ENCODE peak calls at places on chromosomes 4 and X, in eight cellular contexts. U is lower leg skin, Z is DND-41, H is foreskin fibroblast, V is fibroblast of pulmonary artery, S is astrocyte of the spinal cord, F is body of pancreas, Y is HCT116. L is an unnamed sample.

GRCh38 chr4:32858971-32859370 is 2138.8 kb downstream of the PCDH7 start:
- DNase-seq in U (no peak), Z (no peak), H (peak; percentile 72), V (peak; percentile 67), S (peak; percentile 86), F (no peak), Y (peak; percentile 56), L (no peak)

GRCh38 chr4:175891863-175892262 is 79.8 kb upstream of the GPM6A start:
- DNase-seq in U (no peak), Z (no peak), H (no peak), V (peak; percentile 32), S (peak; percentile 43), F (no peak), Y (peak; percentile 38), L (peak; percentile 16)

GRCh38 chr4:108596389-108596788 is 24.0 kb upstream of the RPL34 start:
- DNase-seq in U (no peak), Z (no peak), H (peak; percentile 16), V (no peak), S (no peak), F (no peak), Y (no peak), L (no peak)

GRCh38 chr4:152577708-152578421 is 42.0 kb upstream of the FBXW7 start:
- DNase-seq in U (no peak), Z (no peak), H (no peak), V (no peak), S (no peak), F (no peak), Y (no peak), L (peak; percentile 40)

GRCh38 chrX:88612870-88613329 is 134.1 kb upstream of the CPXCR1 start:
- DNase-seq in U (no peak), Z (no peak), H (no peak), V (peak; percentile 13), S (no peak), F (no peak), Y (no peak), L (no peak)

GRCh38 chr4:52853351-52853750 is 8.8 kb upstream of the RASL11B start:
- DNase-seq in U (no peak), Z (no peak), H (peak; percentile 76), V (peak; percentile 36), S (no peak), F (no peak), Y (no peak), L (no peak)

GRCh38 chr4:122711893-122712292 is 20.6 kb upstream of the BBS12 start:
- DNase-seq in U (no peak), Z (no peak), H (no peak), V (no peak), S (no peak), F (no peak), Y (no peak), L (no peak)

GRCh38 chr4:173917255-173917960 is 366.1 kb downstream of the FBXO8 start:
- DNase-seq in U (no peak), Z (no peak), H (peak; percentile 10), V (peak; percentile 76), S (peak; percentile 75), F (no peak), Y (no peak), L (no peak)

GRCh38 chr4:140633154-140633553 is 64.4 kb upstream of the UCP1 start:
- DNase-seq in U (no peak), Z (no peak), H (no peak), V (no peak), S (no peak), F (no peak), Y (no peak), L (no peak)

GRCh38 chr4:109077486-109077885 is 225.0 kb downstream of the COL25A1 start:
- DNase-seq in U (no peak), Z (no peak), H (no peak), V (no peak), S (no peak), F (no peak), Y (no peak), L (no peak)

GRCh38 chrX:53374923-53375322 is 47.5 kb downstream of the SMC1A start:
- DNase-seq in U (no peak), Z (no peak), H (no peak), V (no peak), S (no peak), F (no peak), Y (no peak), L (peak; percentile 5)

GRCh38 chr4:124079174-124079780 is 633.3 kb downstream of the ANKRD50 start:
- DNase-seq in U (no peak), Z (no peak), H (peak; percentile 41), V (peak; percentile 58), S (peak; percentile 21), F (no peak), Y (no peak), L (no peak)

GRCh38 chrX:8103655-8104054 is 67.4 kb downstream of the VCX2 start:
- DNase-seq in U (no peak), Z (no peak), H (no peak), V (no peak), S (no peak), F (no peak), Y (no peak), L (no peak)

GRCh38 chr4:82988323-82988832 is 22.2 kb downstream of the LIN54 start:
- DNase-seq in U (no peak), Z (no peak), H (peak; percentile 77), V (peak; percentile 46), S (peak; percentile 68), F (no peak), Y (no peak), L (no peak)

DNA sequence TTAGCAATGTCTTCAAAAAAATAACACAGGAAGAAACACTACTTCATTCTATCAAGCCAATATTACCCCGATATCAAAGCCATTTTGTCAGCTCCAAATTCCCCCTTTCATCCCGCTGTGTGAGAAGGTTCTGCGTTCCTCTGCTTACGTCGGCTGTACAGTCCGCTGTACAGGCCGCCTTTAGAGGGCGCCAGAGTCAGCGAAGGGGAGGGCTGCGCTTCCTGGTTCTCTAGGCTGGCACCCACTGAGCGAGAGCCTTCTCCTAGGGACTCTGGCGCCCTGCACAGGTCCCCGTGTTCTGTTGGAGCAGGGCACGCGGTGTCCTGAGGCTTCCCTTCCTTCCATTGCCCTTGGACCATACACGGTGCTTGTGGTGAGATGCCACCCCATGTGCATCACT is 25.3 kb upstream of the CT45A1 start:
- DNase-seq in U (no peak), Z (peak; percentile 4), H (no peak), V (no peak), S (no peak), F (no peak), Y (peak; percentile 18), L (no peak)
- TF ChIP-seq CTCF in U (no peak), Z (peak; percentile 40), H (no peak), V (no peak), S (peak; percentile 6), F (no peak), Y (peak; percentile 34), L (peak; percentile 15)

DNA sequence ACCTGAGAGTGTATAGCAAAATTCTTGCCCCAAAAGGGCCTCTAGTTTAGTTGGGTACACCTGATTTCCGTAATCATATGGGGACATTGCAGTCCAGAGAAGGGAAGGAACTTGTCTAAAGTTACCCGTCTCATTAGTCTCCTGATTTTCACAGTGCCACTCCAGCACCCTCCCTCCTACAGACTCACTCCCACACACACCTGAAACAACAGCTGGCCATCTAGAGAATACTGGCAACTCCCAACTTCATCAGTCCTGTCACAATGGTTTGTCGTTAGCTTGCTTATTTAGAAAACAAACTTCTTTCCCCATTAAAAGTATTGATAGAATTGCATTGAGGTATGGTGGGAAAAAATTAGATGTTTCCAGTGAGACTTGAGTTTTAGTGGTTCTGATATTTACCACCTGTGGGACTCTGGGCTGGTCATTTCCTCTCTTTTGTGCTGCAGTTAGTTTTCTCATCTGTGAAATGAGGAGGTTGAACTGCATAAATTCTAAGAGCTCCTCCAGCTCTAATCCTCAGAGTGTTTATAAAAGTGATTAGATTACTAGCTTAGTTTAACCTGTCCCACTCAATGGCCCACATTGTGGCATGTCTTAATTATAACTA is 1.7 kb downstream of the IL13RA1 start:
- DNase-seq in U (no peak), Z (no peak), H (no peak), V (no peak), S (no peak), F (no peak), Y (no peak), L (no peak)
- H3K4me3 ChIP-seq in U (no peak overlapping the region), Z (no peak overlapping the region), H (peak overlapping the region; percentile 66), V (peak overlapping the region; percentile 62), S (no peak overlapping the region), F (no peak overlapping the region), Y (no peak overlapping the region), L (no peak overlapping the region)

DNA sequence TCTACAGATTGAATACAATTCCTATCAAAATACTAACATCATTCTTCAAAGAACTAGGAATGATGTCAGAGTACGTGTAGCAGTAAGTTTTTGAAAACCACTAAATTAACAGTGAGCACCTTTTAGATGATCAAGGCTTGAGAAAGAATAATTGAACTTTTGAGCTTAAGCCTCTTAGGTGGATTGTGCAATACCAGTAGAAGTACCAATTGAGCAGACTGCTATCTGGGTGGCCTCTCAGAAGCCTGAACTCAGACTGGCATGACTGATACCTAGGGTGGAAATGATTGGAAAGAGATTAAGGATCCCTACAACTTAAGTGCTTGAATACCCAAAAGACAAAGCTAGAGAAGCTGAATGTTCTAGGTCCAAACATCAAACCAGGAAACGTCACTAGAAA is 200.3 kb upstream of the GALNTL6 start:
- DNase-seq in U (no peak), Z (no peak), H (no peak), V (no peak), S (no peak), F (no peak), Y (no peak), L (no peak)
- TF ChIP-seq CTCF in U (no peak), Z (no peak), H (no peak), V (no peak), S (no peak), F (no peak), Y (no peak), L (no peak)

GRCh38 chrX:77910108-77910840 is at the start of gene ATP7A:
- DNase-seq in U (peak; percentile 85), Z (peak; percentile 95), H (peak; percentile 83), V (peak; percentile 90), S (peak; percentile 90), F (peak; percentile 90), Y (peak; percentile 54), L (peak; percentile 95)
- H3K4me3 ChIP-seq in U (peak within 1 kb of the TSS; percentile 25), Z (peak within 1 kb of the TSS; percentile 77), H (peak within 1 kb of the TSS; percentile 81), V (peak within 1 kb of the TSS; percentile 79), S (peak within 1 kb of the TSS; percentile 62), F (peak within 1 kb of the TSS; percentile 22), Y (peak within 1 kb of the TSS; percentile 67), L (peak within 1 kb of the TSS; percentile 78)

DNA sequence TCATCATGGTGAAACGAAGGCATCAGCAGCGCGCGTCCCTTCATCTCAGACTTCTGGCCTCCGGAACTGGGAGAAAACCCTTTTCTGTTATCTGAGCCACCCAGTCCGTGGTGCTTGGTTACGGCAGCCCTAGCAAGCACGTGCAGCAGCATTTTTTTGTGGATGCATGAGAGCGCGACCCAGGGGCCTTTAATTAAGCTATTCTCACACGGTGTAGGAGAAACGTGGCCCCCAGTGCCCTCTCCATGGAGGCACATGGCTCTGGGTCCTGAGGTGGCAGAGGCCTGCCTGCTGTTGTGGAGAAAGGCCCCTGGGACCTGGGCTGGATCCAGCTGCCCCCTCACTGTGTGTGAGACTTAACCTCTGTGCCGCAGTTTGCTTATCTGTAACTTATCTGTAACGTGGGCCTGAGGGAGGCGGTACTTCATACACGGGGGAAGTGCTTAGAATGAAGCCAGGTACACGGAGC is 9.5 kb downstream of the CLCN4 start:
- DNase-seq in U (no peak), Z (no peak), H (no peak), V (no peak), S (no peak), F (no peak), Y (no peak), L (no peak)
- TF ChIP-seq CTCF in U (no peak), Z (no peak), H (no peak), V (no peak), S (no peak), F (no peak), Y (no peak), L (no peak)